ENCODE peak calls at places on chromosomes 12 and 14, in five cellular contexts. One of them, this sample, is unnamed. For H3K4me1 and H3K36me3, the result is how much of the 10 kb centered on the place peaks cover.

GRCh38 chr14:30389134-30389900 is 169.6 kb upstream of the G2E3 start:
- DNase-seq in HCT116: no peak
- DNase-seq in iPS DF 6.9: no peak
- DNase-seq in neural progenitor cell: no peak
- DNase-seq in naive thymus-derived CD4-positive, alpha-beta T cell: no peak
- DNase-seq in this sample: no peak

GRCh38 chr12:125185740-125186470 is 120.7 kb downstream of the AACS start:
- DNase-seq in neural progenitor cell: peak
- DNase-seq in iPS DF 6.9: no peak
- DNase-seq in naive thymus-derived CD4-positive, alpha-beta T cell: no peak
- DNase-seq in HCT116: peak
- DNase-seq in this sample: no peak

GRCh38 chr12:77575376-77575775 is 255.3 kb upstream of the NAV3 start:
- DNase-seq in neural progenitor cell: no peak
- DNase-seq in iPS DF 6.9: no peak
- DNase-seq in naive thymus-derived CD4-positive, alpha-beta T cell: no peak
- DNase-seq in HCT116: no peak
- DNase-seq in this sample: no peak

GRCh38 chr14:28766505-28767238 is at the start of gene FOXG1:
- DNase-seq in iPS DF 6.9: no peak
- DNase-seq in HCT116: no peak
- DNase-seq in neural progenitor cell: peak
- DNase-seq in naive thymus-derived CD4-positive, alpha-beta T cell: no peak
- DNase-seq in this sample: no peak

GRCh38 chr12:130224613-130225012 is 62.3 kb downstream of the FZD10 start:
- DNase-seq in iPS DF 6.9: no peak
- DNase-seq in HCT116: no peak
- DNase-seq in naive thymus-derived CD4-positive, alpha-beta T cell: no peak
- DNase-seq in neural progenitor cell: no peak
- DNase-seq in this sample: no peak

GRCh38 chr14:101962503-101962874 is 1.9 kb upstream of the DYNC1H1 start:
- DNase-seq in HCT116: peak
- DNase-seq in iPS DF 6.9: no peak
- DNase-seq in naive thymus-derived CD4-positive, alpha-beta T cell: no peak
- DNase-seq in neural progenitor cell: no peak
- DNase-seq in this sample: no peak

GRCh38 chr14:61475316-61475715 is 153.9 kb downstream of the PRKCH start:
- DNase-seq in naive thymus-derived CD4-positive, alpha-beta T cell: no peak
- DNase-seq in HCT116: peak
- DNase-seq in iPS DF 6.9: no peak
- DNase-seq in neural progenitor cell: peak
- DNase-seq in this sample: no peak

GRCh38 chr12:68962855-68963455 is 30.0 kb upstream of the CPM start:
- DNase-seq in neural progenitor cell: no peak
- DNase-seq in naive thymus-derived CD4-positive, alpha-beta T cell: no peak
- DNase-seq in HCT116: no peak
- DNase-seq in iPS DF 6.9: no peak
- DNase-seq in this sample: no peak

GRCh38 chr14:102840801-102841528 is 63.7 kb downstream of the TRAF3 start:
- DNase-seq in naive thymus-derived CD4-positive, alpha-beta T cell: no peak
- DNase-seq in iPS DF 6.9: no peak
- DNase-seq in neural progenitor cell: no peak
- DNase-seq in HCT116: no peak
- DNase-seq in this sample: no peak

GRCh38 chr12:109744991-109745942 is 31.6 kb downstream of the FAM222A start:
- DNase-seq in iPS DF 6.9: no peak
- DNase-seq in HCT116: no peak
- DNase-seq in neural progenitor cell: no peak
- DNase-seq in naive thymus-derived CD4-positive, alpha-beta T cell: no peak
- DNase-seq in this sample: no peak

GRCh38 chr14:34741840-34742239 is 27.4 kb upstream of the CFL2 start:
- DNase-seq in HCT116: no peak
- DNase-seq in naive thymus-derived CD4-positive, alpha-beta T cell: no peak
- DNase-seq in iPS DF 6.9: no peak
- DNase-seq in neural progenitor cell: no peak
- DNase-seq in this sample: no peak

GRCh38 chr14:52802597-52802996 is 11.2 kb upstream of the GNPNAT1 start:
- DNase-seq in neural progenitor cell: no peak
- DNase-seq in HCT116: no peak
- DNase-seq in iPS DF 6.9: no peak
- DNase-seq in naive thymus-derived CD4-positive, alpha-beta T cell: no peak
- DNase-seq in this sample: no peak

GRCh38 chr14:54420478-54421116 is 20.6 kb downstream of the CNIH1 start:
- DNase-seq in neural progenitor cell: peak
- DNase-seq in naive thymus-derived CD4-positive, alpha-beta T cell: no peak
- DNase-seq in iPS DF 6.9: no peak
- DNase-seq in HCT116: peak
- DNase-seq in this sample: no peak

GRCh38 chr12:71392521-71393145 is 47.0 kb upstream of the LGR5 start:
- DNase-seq in neural progenitor cell: peak
- DNase-seq in iPS DF 6.9: peak
- DNase-seq in HCT116: peak
- DNase-seq in naive thymus-derived CD4-positive, alpha-beta T cell: no peak
- DNase-seq in this sample: no peak

GRCh38 chr12:43436597-43436996 is 115.4 kb downstream of the ADAMTS20 start:
- DNase-seq in naive thymus-derived CD4-positive, alpha-beta T cell: no peak
- DNase-seq in neural progenitor cell: no peak
- DNase-seq in HCT116: no peak
- DNase-seq in iPS DF 6.9: no peak
- DNase-seq in this sample: no peak

GRCh38 chr14:91164676-91165075 is 50.8 kb downstream of the DGLUCY start:
- DNase-seq in HCT116: no peak
- DNase-seq in iPS DF 6.9: no peak
- DNase-seq in neural progenitor cell: no peak
- DNase-seq in naive thymus-derived CD4-positive, alpha-beta T cell: no peak
- DNase-seq in this sample: no peak

GRCh38 chr12:24042651-24043050 is 93.2 kb upstream of the SOX5 start:
- DNase-seq in naive thymus-derived CD4-positive, alpha-beta T cell: no peak
- DNase-seq in iPS DF 6.9: no peak
- DNase-seq in neural progenitor cell: no peak
- DNase-seq in HCT116: no peak
- DNase-seq in this sample: no peak

GRCh38 chr14:55277972-55278740 is 6.9 kb downstream of the FBXO34 start:
- DNase-seq in iPS DF 6.9: no peak
- DNase-seq in HCT116: no peak
- DNase-seq in naive thymus-derived CD4-positive, alpha-beta T cell: no peak
- DNase-seq in neural progenitor cell: no peak
- DNase-seq in this sample: no peak

GRCh38 chr12:124639407-124639806 is 72.0 kb upstream of the NCOR2 start:
- DNase-seq in neural progenitor cell: no peak
- DNase-seq in HCT116: no peak
- DNase-seq in iPS DF 6.9: no peak
- DNase-seq in naive thymus-derived CD4-positive, alpha-beta T cell: no peak
- DNase-seq in this sample: no peak

GRCh38 chr12:59182191-59182590 is 261.9 kb upstream of the LRIG3 start:
- DNase-seq in iPS DF 6.9: no peak
- DNase-seq in HCT116: no peak
- DNase-seq in naive thymus-derived CD4-positive, alpha-beta T cell: no peak
- DNase-seq in neural progenitor cell: no peak
- DNase-seq in this sample: no peak

GRCh38 chr12:13101854-13102375 is 1.6 kb downstream of the GSG1 start:
- DNase-seq in iPS DF 6.9: no peak
- DNase-seq in naive thymus-derived CD4-positive, alpha-beta T cell: no peak
- DNase-seq in neural progenitor cell: no peak
- DNase-seq in HCT116: no peak
- DNase-seq in this sample: no peak

GRCh38 chr12:125304029-125304428 is 238.8 kb downstream of the AACS start:
- DNase-seq in neural progenitor cell: no peak
- DNase-seq in iPS DF 6.9: no peak
- DNase-seq in HCT116: no peak
- DNase-seq in naive thymus-derived CD4-positive, alpha-beta T cell: no peak
- DNase-seq in this sample: no peak

GRCh38 chr12:48105321-48105866 is 485 bp downstream of the SENP1 start:
- DNase-seq in neural progenitor cell: peak
- DNase-seq in naive thymus-derived CD4-positive, alpha-beta T cell: peak
- DNase-seq in HCT116: no peak
- DNase-seq in iPS DF 6.9: no peak
- DNase-seq in this sample: peak

DNA sequence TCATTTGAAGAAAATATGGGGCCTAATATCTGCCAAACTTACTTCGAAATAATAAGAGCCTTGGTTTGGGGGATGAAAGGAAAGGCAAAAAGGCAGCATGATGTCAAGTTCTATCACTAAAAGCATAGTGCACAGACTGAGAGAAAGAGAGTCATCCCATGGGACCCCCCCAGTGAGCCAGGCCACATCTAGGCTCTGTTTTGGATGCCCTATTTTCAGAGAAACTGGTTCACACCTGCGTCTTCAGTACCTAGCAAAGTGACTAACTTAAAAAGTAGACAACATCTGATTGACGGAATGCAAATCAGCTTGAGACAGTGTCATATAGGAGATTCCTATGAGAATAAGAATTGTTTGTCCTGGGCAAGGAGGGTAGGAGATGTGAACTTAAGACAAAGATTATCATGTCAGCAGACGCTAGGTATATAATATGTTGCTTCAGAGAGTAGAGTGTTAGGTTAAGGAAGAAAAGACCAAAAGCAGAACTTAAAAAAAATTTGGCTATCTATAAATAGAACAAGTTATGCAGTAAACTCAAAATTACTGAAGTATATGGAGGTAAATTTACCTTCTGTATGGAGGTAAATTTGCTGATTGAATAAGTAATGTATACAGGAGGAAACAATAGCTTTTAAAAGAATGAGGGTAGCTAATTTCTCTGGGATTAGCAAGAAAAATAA is 148.2 kb downstream of the SLC41A2 start:
- DNase-seq in iPS DF 6.9: no peak
- DNase-seq in neural progenitor cell: no peak
- DNase-seq in naive thymus-derived CD4-positive, alpha-beta T cell: no peak
- DNase-seq in HCT116: no peak
- DNase-seq in this sample: no peak
- H3K4me1 ChIP-seq in iPS DF 6.9: under half
- H3K4me1 ChIP-seq in neural progenitor cell: under half
- H3K4me1 ChIP-seq in naive thymus-derived CD4-positive, alpha-beta T cell: under half
- H3K4me1 ChIP-seq in HCT116: under half
- H3K4me1 ChIP-seq in this sample: under half

DNA sequence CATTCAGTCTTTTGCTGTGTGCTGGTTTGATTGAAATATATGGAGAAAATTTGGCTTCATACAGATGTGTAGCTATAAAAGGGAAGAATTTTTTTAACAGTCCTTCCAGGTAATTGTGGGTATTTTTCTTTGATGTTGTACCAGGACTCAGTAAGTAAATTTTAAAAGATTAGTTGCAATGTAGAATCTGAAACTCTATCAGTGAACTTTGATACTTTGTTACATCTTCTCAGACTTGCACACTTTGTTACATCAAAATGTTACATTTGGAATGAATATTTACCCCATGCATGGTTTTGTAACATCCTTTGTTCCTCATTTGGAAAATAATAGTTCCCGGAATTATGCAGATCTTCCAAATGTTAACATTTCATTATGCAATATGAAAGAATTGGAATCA is 13.8 kb downstream of the MTHFD1 start:
- DNase-seq in iPS DF 6.9: no peak
- DNase-seq in naive thymus-derived CD4-positive, alpha-beta T cell: no peak
- DNase-seq in HCT116: no peak
- DNase-seq in neural progenitor cell: no peak
- DNase-seq in this sample: no peak
- H3K36me3 ChIP-seq in iPS DF 6.9: under half
- H3K36me3 ChIP-seq in naive thymus-derived CD4-positive, alpha-beta T cell: under half
- H3K36me3 ChIP-seq in HCT116: under half
- H3K36me3 ChIP-seq in neural progenitor cell: under half
- H3K36me3 ChIP-seq in this sample: under half

GRCh38 chr14:65103150-65103760 is 938 bp upstream of the MAX start:
- DNase-seq in iPS DF 6.9: no peak
- DNase-seq in naive thymus-derived CD4-positive, alpha-beta T cell: no peak
- DNase-seq in HCT116: no peak
- DNase-seq in neural progenitor cell: peak
- DNase-seq in this sample: no peak
- H3K4me3 ChIP-seq in iPS DF 6.9: peak
- H3K4me3 ChIP-seq in naive thymus-derived CD4-positive, alpha-beta T cell: peak
- H3K4me3 ChIP-seq in HCT116: peak
- H3K4me3 ChIP-seq in neural progenitor cell: peak
- H3K4me3 ChIP-seq in this sample: peak

GRCh38 chr14:69673578-69674305 is 62.3 kb downstream of the SUSD6 start:
- DNase-seq in iPS DF 6.9: no peak
- DNase-seq in HCT116: no peak
- DNase-seq in neural progenitor cell: no peak
- DNase-seq in naive thymus-derived CD4-positive, alpha-beta T cell: no peak
- DNase-seq in this sample: no peak
- H3K4me1 ChIP-seq in iPS DF 6.9: under half
- H3K4me1 ChIP-seq in HCT116: under half
- H3K4me1 ChIP-seq in neural progenitor cell: under half
- H3K4me1 ChIP-seq in naive thymus-derived CD4-positive, alpha-beta T cell: under half
- H3K4me1 ChIP-seq in this sample: half or more

GRCh38 chr12:98660521-98660920 is 15.4 kb downstream of the APAF1 start:
- DNase-seq in neural progenitor cell: no peak
- DNase-seq in iPS DF 6.9: no peak
- DNase-seq in naive thymus-derived CD4-positive, alpha-beta T cell: no peak
- DNase-seq in HCT116: no peak
- DNase-seq in this sample: no peak
- H3K36me3 ChIP-seq in neural progenitor cell: under half
- H3K36me3 ChIP-seq in iPS DF 6.9: under half
- H3K36me3 ChIP-seq in naive thymus-derived CD4-positive, alpha-beta T cell: under half
- H3K36me3 ChIP-seq in HCT116: under half
- H3K36me3 ChIP-seq in this sample: under half

DNA sequence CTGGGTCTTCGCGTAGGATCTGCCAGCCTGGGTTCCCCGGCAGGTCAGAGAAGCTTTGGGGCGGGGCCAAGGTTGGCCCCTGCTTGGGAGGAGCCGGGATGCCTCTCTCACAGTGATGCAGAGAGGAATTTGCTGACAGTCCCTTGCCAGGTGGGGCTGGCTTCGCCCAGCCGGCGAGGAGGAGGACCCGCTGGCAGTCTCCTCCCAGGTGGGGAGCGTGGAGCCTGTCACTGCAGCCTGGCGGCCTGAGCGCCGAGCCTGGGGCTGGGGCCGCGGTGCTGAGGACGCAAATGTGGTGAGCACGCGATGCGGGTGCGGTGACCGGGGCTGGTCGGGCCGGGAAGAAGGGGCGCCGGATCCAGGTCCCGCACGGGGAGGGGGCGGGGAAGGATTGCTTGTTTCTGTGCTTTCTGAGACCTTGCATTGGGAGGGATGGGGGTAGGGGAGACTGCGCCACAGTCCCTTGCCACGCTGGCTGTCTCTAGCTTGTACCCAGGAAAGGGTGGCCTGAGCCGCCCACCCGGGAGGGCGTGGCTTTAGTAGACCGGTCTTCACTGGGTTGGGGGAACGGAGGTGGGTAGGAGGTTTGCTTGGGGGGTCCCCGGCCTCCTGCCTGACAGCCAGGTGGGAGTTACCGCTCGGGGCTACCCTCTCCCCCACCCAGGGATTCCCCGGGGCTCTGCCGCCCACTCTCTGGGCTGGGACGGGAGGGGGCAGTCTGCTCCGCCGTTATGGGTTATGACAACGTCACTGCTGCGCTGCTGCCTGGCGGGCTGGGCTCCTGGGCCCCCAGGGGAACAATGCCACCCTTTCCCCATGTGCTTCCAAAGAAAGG is at the start of gene TMEM63C:
- DNase-seq in iPS DF 6.9: peak
- DNase-seq in HCT116: peak
- DNase-seq in naive thymus-derived CD4-positive, alpha-beta T cell: no peak
- DNase-seq in neural progenitor cell: peak
- DNase-seq in this sample: peak
- H3K4me3 ChIP-seq in iPS DF 6.9: peak
- H3K4me3 ChIP-seq in HCT116: peak
- H3K4me3 ChIP-seq in naive thymus-derived CD4-positive, alpha-beta T cell: peak
- H3K4me3 ChIP-seq in neural progenitor cell: peak
- H3K4me3 ChIP-seq in this sample: peak